ENCODE peak calls at places on chromosome 6, in ten cellular contexts. N is lung; F is GM12865; M is CD4-positive, alpha-beta T cell; R is stomach; I is upper lobe of left lung; L is fibroblast of mammary gland; Y is AG09309; Z is cardiac muscle cell; X is IMR-90. H is an unnamed sample.

GRCh38 chr6:159908535-159908934 is 17.7 kb downstream of the MAS1 start:
- DNase-seq in X (peak; percentile 19), Y (peak; percentile 70), F (no peak), L (peak; percentile 69), R (no peak), Z (no peak), M (no peak), I (no peak), N (no peak), H (no peak)

GRCh38 chr6:141492885-141493284 is 639.8 kb upstream of the GJE1 start:
- DNase-seq in F (no peak), N (no peak), Y (no peak), L (no peak), X (no peak), R (no peak), M (no peak), Z (no peak), I (no peak), H (no peak)

GRCh38 chr6:17219098-17219497 is 62.1 kb upstream of the RBM24 start:
- DNase-seq in I (no peak), M (no peak), Z (no peak), L (no peak), N (no peak), Y (no peak), X (no peak), F (no peak), R (no peak), H (no peak)

GRCh38 chr6:140208286-140208685 is 833.8 kb upstream of the CITED2 start:
- DNase-seq in M (no peak), N (no peak), F (no peak), Y (no peak), I (no peak), Z (peak; percentile 2), X (no peak), R (no peak), L (no peak), H (no peak)

GRCh38 chr6:149334201-149334600 is 16.7 kb downstream of the TAB2 start:
- DNase-seq in R (no peak), F (no peak), Y (peak; percentile 24), I (no peak), N (no peak), X (peak; percentile 69), M (no peak), Z (no peak), L (peak; percentile 69), H (no peak)

GRCh38 chr6:23522751-23523527 is 603.1 kb upstream of the NRSN1 start:
- DNase-seq in F (no peak), M (no peak), L (no peak), X (no peak), I (no peak), R (no peak), Z (no peak), N (no peak), Y (no peak), H (no peak)

GRCh38 chr6:22248513-22249308 is 48.1 kb downstream of the PRL start:
- DNase-seq in Z (no peak), M (no peak), Y (peak; percentile 55), R (no peak), I (no peak), F (no peak), L (peak; percentile 87), X (peak; percentile 83), N (no peak), H (no peak)

GRCh38 chr6:150142657-150143501 is at the start of gene PPP1R14C:
- DNase-seq in M (no peak), Z (peak; percentile 85), N (peak; percentile 61), Y (no peak), X (no peak), L (no peak), R (no peak), I (peak; percentile 60), F (no peak), H (no peak)

GRCh38 chr6:2186516-2186915 is 58.9 kb downstream of the GMDS start:
- DNase-seq in N (no peak), X (no peak), L (no peak), I (no peak), F (peak; percentile 67), Y (no peak), Z (no peak), R (no peak), M (no peak), H (no peak)

GRCh38 chr6:76609160-76609559 is 536.7 kb upstream of the IMPG1 start:
- DNase-seq in Y (no peak), M (no peak), L (no peak), R (no peak), Z (no peak), X (no peak), N (no peak), I (no peak), F (no peak), H (no peak)

GRCh38 chr6:35581633-35582032 is 68.9 kb upstream of the TULP1 start:
- DNase-seq in R (no peak), Y (no peak), F (no peak), X (peak; percentile 26), I (no peak), N (no peak), Z (no peak), L (no peak), M (no peak), H (no peak)

GRCh38 chr6:49541210-49541724 is 9.2 kb upstream of the C6orf141 start:
- DNase-seq in F (no peak), Y (peak; percentile 94), L (peak; percentile 93), Z (no peak), R (no peak), I (no peak), X (peak; percentile 52), N (no peak), M (no peak), H (no peak)

GRCh38 chr6:85372188-85372914 is 77.5 kb upstream of the NT5E start:
- DNase-seq in I (no peak), Y (no peak), L (peak; percentile 35), M (no peak), F (peak; percentile 39), N (no peak), R (no peak), X (no peak), Z (no peak), H (no peak)

DNA sequence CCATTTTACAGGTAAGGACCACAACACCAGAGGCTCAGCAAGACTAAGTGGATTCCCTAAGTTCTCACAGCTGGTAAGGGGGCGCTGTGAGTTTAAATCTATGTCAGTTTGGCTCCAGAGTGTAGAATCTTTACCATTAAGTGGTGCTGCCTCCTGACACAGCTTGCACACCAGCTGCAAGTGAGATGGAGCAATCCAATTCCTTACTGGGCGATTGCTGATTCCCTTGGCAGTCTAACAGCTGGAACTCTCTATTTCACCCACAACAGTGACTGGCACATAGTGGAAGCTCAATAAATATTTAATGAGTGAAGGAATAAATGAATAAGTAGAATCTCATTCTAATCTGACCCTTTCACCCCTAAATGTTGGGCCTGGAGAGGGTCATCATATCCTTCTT is 176.7 kb downstream of the CLIC5 start:
- DNase-seq in Y (no peak), L (no peak), M (no peak), F (no peak), I (no peak), N (no peak), X (no peak), Z (no peak), R (no peak), H (no peak)
- TF ChIP-seq CTCF in Y (no peak), L (no peak), M (no peak), F (no peak), I (no peak), N (no peak), X (no peak), Z (no peak), R (no peak), H (no peak)

GRCh38 chr6:79203753-79204253 is 30.7 kb downstream of the HMGN3 start:
- DNase-seq in X (no peak), R (no peak), Z (no peak), I (no peak), M (no peak), F (no peak), L (no peak), Y (no peak), N (no peak), H (no peak)

GRCh38 chr6:79201935-79202334 is 32.5 kb downstream of the HMGN3 start:
- DNase-seq in L (no peak), Z (no peak), R (no peak), N (no peak), F (no peak), X (no peak), I (no peak), Y (no peak), M (no peak), H (no peak)

GRCh38 chr6:79196908-79197307 is 37.6 kb downstream of the HMGN3 start:
- DNase-seq in F (no peak), X (no peak), L (no peak), I (no peak), Y (no peak), Z (no peak), R (no peak), M (no peak), N (no peak), H (no peak)

GRCh38 chr6:79201127-79201526 is 33.4 kb downstream of the HMGN3 start:
- DNase-seq in I (no peak), M (no peak), Y (no peak), Z (no peak), X (no peak), N (no peak), L (no peak), R (no peak), F (no peak), H (no peak)
- TF ChIP-seq CTCF in I (no peak), M (no peak), Y (no peak), Z (no peak), X (no peak), N (no peak), L (no peak), R (no peak), F (no peak), H (no peak)

GRCh38 chr6:124057448-124057847 is 253.8 kb downstream of the NKAIN2 start:
- DNase-seq in L (no peak), R (no peak), Y (no peak), Z (no peak), M (no peak), I (no peak), X (no peak), F (no peak), N (no peak), H (no peak)
- TF ChIP-seq CTCF in L (no peak), R (no peak), Y (no peak), Z (no peak), M (no peak), I (no peak), X (no peak), F (no peak), N (no peak), H (no peak)

GRCh38 chr6:6674872-6675271 is 86.4 kb downstream of the LY86 start:
- DNase-seq in I (no peak), L (peak; percentile 8), X (no peak), Z (peak; percentile 24), M (no peak), R (no peak), N (no peak), Y (no peak), F (no peak), H (no peak)
- TF ChIP-seq CTCF in I (no peak), L (peak; percentile 36), X (peak; percentile 20), Z (peak; percentile 41), M (no peak), R (no peak), N (no peak), Y (peak; percentile 42), F (peak; percentile 19), H (no peak)